ENCODE peak calls at places on chromosomes 11 and 22, in seven cellular contexts. One of them, this sample, is unnamed.
A peak's percentile ranks its signal among the peaks of the same experiment; 100 is the strongest.

GRCh38 chr22:28002863-28003565 is 84.0 kb upstream of the PITPNB start:
- DNase-seq in B cell: no peak
- DNase-seq in cardiac muscle cell: peak; percentile 12
- DNase-seq in HFF-Myc: no peak
- DNase-seq in RWPE1: peak; percentile 26
- DNase-seq in psoas muscle: no peak
- DNase-seq in GM23338: no peak
- DNase-seq in this sample: no peak

GRCh38 chr22:27880778-27881394 is 38.2 kb downstream of the PITPNB start:
- DNase-seq in B cell: peak; percentile 54
- DNase-seq in cardiac muscle cell: peak; percentile 87
- DNase-seq in HFF-Myc: peak; percentile 73
- DNase-seq in RWPE1: peak; percentile 28
- DNase-seq in psoas muscle: no peak
- DNase-seq in GM23338: peak; percentile 82
- DNase-seq in this sample: no peak

GRCh38 chr11:71239581-71239980 is 12.8 kb downstream of the SHANK2 start:
- DNase-seq in B cell: no peak
- DNase-seq in cardiac muscle cell: no peak
- DNase-seq in HFF-Myc: no peak
- DNase-seq in RWPE1: no peak
- DNase-seq in psoas muscle: no peak
- DNase-seq in GM23338: no peak
- DNase-seq in this sample: no peak

GRCh38 chr22:44622147-44622427 is 79.9 kb upstream of the PRR5 start:
- DNase-seq in B cell: peak; percentile 28
- DNase-seq in cardiac muscle cell: no peak
- DNase-seq in HFF-Myc: no peak
- DNase-seq in RWPE1: no peak
- DNase-seq in psoas muscle: peak; percentile 30
- DNase-seq in GM23338: no peak
- DNase-seq in this sample: peak; percentile 69

GRCh38 chr11:65555693-65556231 is 2.4 kb downstream of the LTBP3 start:
- DNase-seq in B cell: no peak
- DNase-seq in cardiac muscle cell: peak; percentile 81
- DNase-seq in HFF-Myc: no peak
- DNase-seq in RWPE1: peak; percentile 73
- DNase-seq in psoas muscle: peak; percentile 83
- DNase-seq in GM23338: no peak
- DNase-seq in this sample: no peak

GRCh38 chr11:66680966-66681645 is 3.4 kb upstream of the RBM4B start:
- DNase-seq in B cell: no peak
- DNase-seq in cardiac muscle cell: no peak
- DNase-seq in HFF-Myc: no peak
- DNase-seq in RWPE1: no peak
- DNase-seq in psoas muscle: no peak
- DNase-seq in GM23338: no peak
- DNase-seq in this sample: no peak

GRCh38 chr22:38442967-38443674 is 11.9 kb downstream of the KCNJ4 start:
- DNase-seq in B cell: no peak
- DNase-seq in cardiac muscle cell: no peak
- DNase-seq in HFF-Myc: no peak
- DNase-seq in RWPE1: no peak
- DNase-seq in psoas muscle: no peak
- DNase-seq in GM23338: no peak
- DNase-seq in this sample: no peak

GRCh38 chr11:126466288-126467045 is 111.0 kb downstream of the ST3GAL4 start:
- DNase-seq in B cell: no peak
- DNase-seq in cardiac muscle cell: no peak
- DNase-seq in HFF-Myc: no peak
- DNase-seq in RWPE1: no peak
- DNase-seq in psoas muscle: no peak
- DNase-seq in GM23338: no peak
- DNase-seq in this sample: no peak

GRCh38 chr22:26677217-26677616 is 19.8 kb downstream of the MIAT start:
- DNase-seq in B cell: no peak
- DNase-seq in cardiac muscle cell: no peak
- DNase-seq in HFF-Myc: no peak
- DNase-seq in RWPE1: no peak
- DNase-seq in psoas muscle: no peak
- DNase-seq in GM23338: no peak
- DNase-seq in this sample: no peak

GRCh38 chr22:48357196-48357595 is 1470.5 kb downstream of the BRD1 start:
- DNase-seq in B cell: no peak
- DNase-seq in cardiac muscle cell: no peak
- DNase-seq in HFF-Myc: no peak
- DNase-seq in RWPE1: no peak
- DNase-seq in psoas muscle: peak; percentile 19
- DNase-seq in GM23338: peak; percentile 52
- DNase-seq in this sample: peak; percentile 92

GRCh38 chr11:1422481-1422880 is 32.7 kb downstream of the BRSK2 start:
- DNase-seq in B cell: no peak
- DNase-seq in cardiac muscle cell: peak; percentile 23
- DNase-seq in HFF-Myc: no peak
- DNase-seq in RWPE1: no peak
- DNase-seq in psoas muscle: no peak
- DNase-seq in GM23338: peak; percentile 56
- DNase-seq in this sample: peak; percentile 74

GRCh38 chr11:104873252-104873651 is 25.0 kb downstream of the CASP12 start:
- DNase-seq in B cell: no peak
- DNase-seq in cardiac muscle cell: no peak
- DNase-seq in HFF-Myc: no peak
- DNase-seq in RWPE1: peak; percentile 3
- DNase-seq in psoas muscle: no peak
- DNase-seq in GM23338: peak; percentile 56
- DNase-seq in this sample: peak; percentile 51

GRCh38 chr11:87583931-87584330 is 546.2 kb downstream of the TMEM135 start:
- DNase-seq in B cell: no peak
- DNase-seq in cardiac muscle cell: no peak
- DNase-seq in HFF-Myc: no peak
- DNase-seq in RWPE1: peak; percentile 53
- DNase-seq in psoas muscle: no peak
- DNase-seq in GM23338: no peak
- DNase-seq in this sample: no peak

GRCh38 chr11:71383461-71383860 is 64.7 kb downstream of the DHCR7 start:
- DNase-seq in B cell: peak; percentile 70
- DNase-seq in cardiac muscle cell: no peak
- DNase-seq in HFF-Myc: no peak
- DNase-seq in RWPE1: no peak
- DNase-seq in psoas muscle: no peak
- DNase-seq in GM23338: no peak
- DNase-seq in this sample: no peak

GRCh38 chr22:23070418-23071162 is at the start of gene GNAZ:
- DNase-seq in B cell: peak; percentile 74
- DNase-seq in cardiac muscle cell: no peak
- DNase-seq in HFF-Myc: no peak
- DNase-seq in RWPE1: no peak
- DNase-seq in psoas muscle: peak; percentile 59
- DNase-seq in GM23338: peak; percentile 62
- DNase-seq in this sample: peak; percentile 82

GRCh38 chr11:64044730-64045386 is 9.1 kb downstream of the FLRT1 start:
- DNase-seq in B cell: no peak
- DNase-seq in cardiac muscle cell: no peak
- DNase-seq in HFF-Myc: no peak
- DNase-seq in RWPE1: no peak
- DNase-seq in psoas muscle: no peak
- DNase-seq in GM23338: no peak
- DNase-seq in this sample: no peak

GRCh38 chr22:32127904-32128303 is 31.2 kb downstream of the C22orf42 start:
- DNase-seq in B cell: no peak
- DNase-seq in cardiac muscle cell: no peak
- DNase-seq in HFF-Myc: no peak
- DNase-seq in RWPE1: no peak
- DNase-seq in psoas muscle: no peak
- DNase-seq in GM23338: peak; percentile 86
- DNase-seq in this sample: peak; percentile 85

GRCh38 chr22:24392218-24392931 is 35.0 kb upstream of the ADORA2A start:
- DNase-seq in B cell: no peak
- DNase-seq in cardiac muscle cell: no peak
- DNase-seq in HFF-Myc: no peak
- DNase-seq in RWPE1: no peak
- DNase-seq in psoas muscle: no peak
- DNase-seq in GM23338: no peak
- DNase-seq in this sample: no peak

GRCh38 chr22:20584872-20585639 is 77.6 kb downstream of the MED15 start:
- DNase-seq in B cell: no peak
- DNase-seq in cardiac muscle cell: no peak
- DNase-seq in HFF-Myc: no peak
- DNase-seq in RWPE1: no peak
- DNase-seq in psoas muscle: no peak
- DNase-seq in GM23338: no peak
- DNase-seq in this sample: no peak

GRCh38 chr22:35349704-35350538 is 31.0 kb upstream of the HMOX1 start:
- DNase-seq in B cell: no peak
- DNase-seq in cardiac muscle cell: peak; percentile 31
- DNase-seq in HFF-Myc: no peak
- DNase-seq in RWPE1: no peak
- DNase-seq in psoas muscle: no peak
- DNase-seq in GM23338: no peak
- DNase-seq in this sample: peak; percentile 60

GRCh38 chr11:32154275-32154674 is 63.4 kb downstream of the RCN1 start:
- DNase-seq in B cell: no peak
- DNase-seq in cardiac muscle cell: peak; percentile 64
- DNase-seq in HFF-Myc: no peak
- DNase-seq in RWPE1: no peak
- DNase-seq in psoas muscle: no peak
- DNase-seq in GM23338: peak; percentile 14
- DNase-seq in this sample: no peak

GRCh38 chr11:117638913-117639543 is 158.0 kb downstream of the DSCAML1 start:
- DNase-seq in B cell: no peak
- DNase-seq in cardiac muscle cell: no peak
- DNase-seq in HFF-Myc: no peak
- DNase-seq in RWPE1: no peak
- DNase-seq in psoas muscle: no peak
- DNase-seq in GM23338: no peak
- DNase-seq in this sample: no peak
- TF ChIP-seq CTCF in B cell: no peak
- TF ChIP-seq CTCF in cardiac muscle cell: no peak
- TF ChIP-seq CTCF in HFF-Myc: no peak
- TF ChIP-seq CTCF in RWPE1: no peak
- TF ChIP-seq CTCF in psoas muscle: no peak
- TF ChIP-seq CTCF in GM23338: no peak
- TF ChIP-seq CTCF in this sample: no peak

DNA sequence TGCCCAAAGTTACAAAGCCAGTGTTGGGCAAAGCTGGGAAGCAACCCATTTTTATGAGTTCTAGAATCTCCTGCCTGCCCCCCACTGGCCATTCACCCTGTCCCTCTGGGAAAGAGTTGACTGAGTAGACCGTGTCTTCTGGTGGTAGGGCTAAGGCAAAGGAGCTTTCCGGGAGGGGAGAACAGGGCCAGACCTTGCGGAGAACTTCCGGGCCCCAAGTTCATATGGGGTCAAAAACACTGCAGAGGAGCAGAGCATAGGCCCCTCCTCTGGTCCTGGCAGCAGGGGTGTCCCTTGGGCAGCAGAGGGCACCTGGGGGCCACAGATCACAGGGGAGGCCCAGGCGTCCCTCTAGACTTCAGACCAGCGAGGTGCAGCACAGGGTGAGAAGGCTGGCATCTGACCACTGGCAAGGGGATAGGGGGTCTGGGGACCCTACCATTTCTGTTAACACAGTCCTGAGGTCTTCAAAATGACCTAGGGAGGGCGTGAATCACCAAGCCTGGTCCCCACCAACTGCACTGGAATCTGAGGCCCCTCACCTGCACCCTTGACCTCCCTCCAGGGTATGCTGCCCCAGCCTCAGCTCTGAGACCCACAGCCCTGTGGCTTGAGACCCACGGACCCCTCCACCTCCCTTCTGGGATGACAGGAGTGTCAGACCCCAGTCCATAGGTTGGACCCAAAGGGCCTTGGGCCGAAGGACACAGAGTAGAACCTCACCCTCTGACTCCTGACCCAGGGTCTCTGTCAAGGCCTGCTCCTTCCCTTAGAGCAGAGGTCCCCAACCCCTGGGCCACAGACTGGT is 1.3 kb upstream of the ARAP1 start:
- DNase-seq in B cell: no peak
- DNase-seq in cardiac muscle cell: no peak
- DNase-seq in HFF-Myc: no peak
- DNase-seq in RWPE1: no peak
- DNase-seq in psoas muscle: peak; percentile 57
- DNase-seq in GM23338: no peak
- DNase-seq in this sample: no peak
- TF ChIP-seq CTCF in B cell: no peak
- TF ChIP-seq CTCF in cardiac muscle cell: peak; percentile 12
- TF ChIP-seq CTCF in HFF-Myc: no peak
- TF ChIP-seq CTCF in RWPE1: no peak
- TF ChIP-seq CTCF in psoas muscle: no peak
- TF ChIP-seq CTCF in GM23338: no peak
- TF ChIP-seq CTCF in this sample: no peak

GRCh38 chr22:30902496-30903357 is 65.8 kb downstream of the MORC2 start:
- DNase-seq in B cell: peak; percentile 42
- DNase-seq in cardiac muscle cell: peak; percentile 31
- DNase-seq in HFF-Myc: no peak
- DNase-seq in RWPE1: no peak
- DNase-seq in psoas muscle: no peak
- DNase-seq in GM23338: no peak
- DNase-seq in this sample: no peak
- TF ChIP-seq CTCF in B cell: no peak
- TF ChIP-seq CTCF in cardiac muscle cell: no peak
- TF ChIP-seq CTCF in HFF-Myc: no peak
- TF ChIP-seq CTCF in RWPE1: no peak
- TF ChIP-seq CTCF in psoas muscle: no peak
- TF ChIP-seq CTCF in GM23338: no peak
- TF ChIP-seq CTCF in this sample: no peak

GRCh38 chr22:29083576-29084566 is 11.0 kb downstream of the KREMEN1 start:
- DNase-seq in B cell: no peak
- DNase-seq in cardiac muscle cell: peak; percentile 40
- DNase-seq in HFF-Myc: peak; percentile 73
- DNase-seq in RWPE1: no peak
- DNase-seq in psoas muscle: no peak
- DNase-seq in GM23338: no peak
- DNase-seq in this sample: no peak
- TF ChIP-seq CTCF in B cell: no peak
- TF ChIP-seq CTCF in cardiac muscle cell: no peak
- TF ChIP-seq CTCF in HFF-Myc: no peak
- TF ChIP-seq CTCF in RWPE1: no peak
- TF ChIP-seq CTCF in psoas muscle: no peak
- TF ChIP-seq CTCF in GM23338: no peak
- TF ChIP-seq CTCF in this sample: no peak

GRCh38 chr11:12943276-12943675 is 65.8 kb upstream of the RASSF10 start:
- DNase-seq in B cell: no peak
- DNase-seq in cardiac muscle cell: no peak
- DNase-seq in HFF-Myc: no peak
- DNase-seq in RWPE1: no peak
- DNase-seq in psoas muscle: no peak
- DNase-seq in GM23338: no peak
- DNase-seq in this sample: no peak

GRCh38 chr11:12941671-12942070 is 67.4 kb upstream of the RASSF10 start:
- DNase-seq in B cell: no peak
- DNase-seq in cardiac muscle cell: no peak
- DNase-seq in HFF-Myc: no peak
- DNase-seq in RWPE1: no peak
- DNase-seq in psoas muscle: no peak
- DNase-seq in GM23338: no peak
- DNase-seq in this sample: no peak

GRCh38 chr11:12944889-12945288 is 64.2 kb upstream of the RASSF10 start:
- DNase-seq in B cell: no peak
- DNase-seq in cardiac muscle cell: no peak
- DNase-seq in HFF-Myc: no peak
- DNase-seq in RWPE1: no peak
- DNase-seq in psoas muscle: no peak
- DNase-seq in GM23338: no peak
- DNase-seq in this sample: no peak

GRCh38 chr11:12938590-12939247 is 70.4 kb upstream of the RASSF10 start:
- DNase-seq in B cell: no peak
- DNase-seq in cardiac muscle cell: no peak
- DNase-seq in HFF-Myc: peak; percentile 29
- DNase-seq in RWPE1: no peak
- DNase-seq in psoas muscle: no peak
- DNase-seq in GM23338: no peak
- DNase-seq in this sample: no peak

GRCh38 chr11:12942157-12942556 is 67.0 kb upstream of the RASSF10 start:
- DNase-seq in B cell: no peak
- DNase-seq in cardiac muscle cell: no peak
- DNase-seq in HFF-Myc: no peak
- DNase-seq in RWPE1: no peak
- DNase-seq in psoas muscle: no peak
- DNase-seq in GM23338: peak; percentile 35
- DNase-seq in this sample: no peak
- TF ChIP-seq CTCF in B cell: no peak
- TF ChIP-seq CTCF in cardiac muscle cell: no peak
- TF ChIP-seq CTCF in HFF-Myc: no peak
- TF ChIP-seq CTCF in RWPE1: no peak
- TF ChIP-seq CTCF in psoas muscle: no peak
- TF ChIP-seq CTCF in GM23338: no peak
- TF ChIP-seq CTCF in this sample: peak; percentile 48